ENCODE peak calls at places on chromosomes 7 and 10, in six cellular contexts. O, C, Y, D, X and Q are unnamed samples.

GRCh38 chr7:101916876-101917275 is 99.5 kb downstream of the CUX1 start:
- DNase-seq in X (no peak), Y (no peak), D (no peak), C (peak), O (no peak), Q (no peak)

GRCh38 chr10:86224354-86225097 is 142.1 kb downstream of the GRID1 start:
- DNase-seq in O (no peak), Y (no peak), X (no peak), D (no peak), C (no peak), Q (no peak)

GRCh38 chr10:129883637-129884389 is 80.3 kb downstream of the EBF3 start:
- DNase-seq in X (no peak), O (no peak), D (no peak), Y (no peak), C (no peak), Q (no peak)

GRCh38 chr7:7681191-7681935 is 37.0 kb downstream of the RPA3 start:
- DNase-seq in D (no peak), O (peak), Y (peak), X (no peak), C (no peak), Q (no peak)

GRCh38 chr7:30166155-30166840 is 31.5 kb downstream of the MTURN start:
- DNase-seq in X (no peak), C (no peak), D (no peak), Y (no peak), O (no peak), Q (no peak)

GRCh38 chr7:131861620-131862346 is 305.4 kb upstream of the PODXL start:
- DNase-seq in Y (peak), X (no peak), D (no peak), C (no peak), O (no peak), Q (no peak)

GRCh38 chr10:78416031-78416800 is 382.6 kb downstream of the RPS24 start:
- DNase-seq in X (no peak), O (no peak), D (no peak), Y (peak), C (peak), Q (no peak)

GRCh38 chr10:133242611-133243356 is 5.1 kb downstream of the VENTX start:
- DNase-seq in D (no peak), X (no peak), C (no peak), Y (peak), O (no peak), Q (no peak)

GRCh38 chr10:72320676-72321247 is 34.0 kb downstream of the DNAJB12 start:
- DNase-seq in D (peak), C (peak), O (peak), X (no peak), Y (peak), Q (no peak)

GRCh38 chr7:7157887-7158271 is 24.5 kb upstream of the C1GALT1 start:
- DNase-seq in O (no peak), Y (peak), D (no peak), C (no peak), X (no peak), Q (no peak)